ENCODE peak calls at places on chromosomes 11 and 22, in six cellular contexts. M is sciatic nerve; E is H54; N is stomach; A is activated CD4-positive, alpha-beta T cell treated with anti-CD3 and anti-CD28 coated beads for 24 hours; K is skeletal muscle cell. L is an unnamed sample.

GRCh38 chr11:35066783-35067476 is 72.0 kb upstream of the CD44 start:
- DNase-seq in M (no peak), E (no peak), N (no peak), A (no peak), K (no peak), L (no peak)

GRCh38 chr11:116499396-116500001 is 273.3 kb downstream of the BUD13 start:
- DNase-seq in M (peak), E (peak), N (peak), A (peak), K (no peak), L (peak)

GRCh38 chr11:57873196-57873911 is 111.8 kb downstream of the CTNND1 start:
- DNase-seq in M (no peak), E (no peak), N (no peak), A (no peak), K (no peak), L (no peak)

GRCh38 chr22:29914991-29915390 is 32.0 kb downstream of the MTMR3 start:
- DNase-seq in M (no peak), E (no peak), N (no peak), A (no peak), K (no peak), L (peak)

GRCh38 chr11:59429924-59430516 is 3.8 kb upstream of the OR5A2 start:
- DNase-seq in M (no peak), E (no peak), N (no peak), A (peak), K (peak), L (peak)

GRCh38 chr22:49869091-49869830 is 15.6 kb downstream of the ZBED4 start:
- DNase-seq in M (no peak), E (no peak), N (no peak), A (no peak), K (no peak), L (no peak)

GRCh38 chr22:22210375-22210774 is 34.2 kb upstream of the VPREB1 start:
- DNase-seq in M (no peak), E (peak), N (no peak), A (peak), K (peak), L (no peak)

GRCh38 chr11:126061707-126062678 is 673 bp downstream of the CDON start:
- DNase-seq in M (peak), E (no peak), N (no peak), A (no peak), K (no peak), L (peak)

GRCh38 chr11:134536677-134537076 is 124.6 kb upstream of the B3GAT1 start:
- DNase-seq in M (no peak), E (no peak), N (no peak), A (no peak), K (no peak), L (no peak)

GRCh38 chr11:116177521-116178220 is 595.1 kb downstream of the BUD13 start:
- DNase-seq in M (no peak), E (no peak), N (no peak), A (no peak), K (no peak), L (no peak)

GRCh38 chr11:67420147-67420645 is 4.7 kb downstream of the CARNS1 start:
- DNase-seq in M (no peak), E (no peak), N (no peak), A (no peak), K (no peak), L (no peak)

GRCh38 chr11:69524291-69524882 is 42.9 kb downstream of the LINC01488 start:
- DNase-seq in M (no peak), E (no peak), N (no peak), A (no peak), K (no peak), L (no peak)

GRCh38 chr11:132064987-132065620 is 694.7 kb downstream of the NTM start:
- DNase-seq in M (no peak), E (no peak), N (no peak), A (no peak), K (peak), L (no peak)

GRCh38 chr11:71383461-71383860 is 64.7 kb downstream of the DHCR7 start:
- DNase-seq in M (no peak), E (no peak), N (no peak), A (no peak), K (no peak), L (no peak)

GRCh38 chr22:31105282-31105929 is 2.0 kb downstream of the SELENOM start:
- DNase-seq in M (no peak), E (no peak), N (no peak), A (no peak), K (no peak), L (no peak)

GRCh38 chr22:47605886-47606285 is 843.4 kb downstream of the TBC1D22A start:
- DNase-seq in M (no peak), E (no peak), N (no peak), A (no peak), K (no peak), L (no peak)

GRCh38 chr22:33851240-33851639 is 69.0 kb downstream of the LARGE1 start:
- DNase-seq in M (no peak), E (no peak), N (no peak), A (no peak), K (no peak), L (no peak)

GRCh38 chr11:61482513-61482912 is 26.0 kb upstream of the LRRC10B start:
- DNase-seq in M (no peak), E (no peak), N (no peak), A (no peak), K (no peak), L (no peak)

GRCh38 chr22:19527861-19528417 is 3.7 kb upstream of the CLDN5 start:
- DNase-seq in M (no peak), E (peak), N (no peak), A (no peak), K (no peak), L (no peak)

GRCh38 chr22:20089977-20090729 is 10.1 kb downstream of the DGCR8 start:
- DNase-seq in M (no peak), E (no peak), N (no peak), A (no peak), K (peak), L (no peak)

GRCh38 chr11:62572431-62572830 is 1.3 kb downstream of the EEF1G start:
- DNase-seq in M (no peak), E (no peak), N (no peak), A (no peak), K (no peak), L (no peak)

GRCh38 chr22:41445171-41446056 is 1.2 kb downstream of the TOB2 start:
- DNase-seq in M (no peak), E (no peak), N (peak), A (no peak), K (no peak), L (peak)

GRCh38 chr11:19892876-19893275 is 180.2 kb downstream of the NAV2 start:
- DNase-seq in M (no peak), E (no peak), N (no peak), A (no peak), K (no peak), L (no peak)

GRCh38 chr11:46951864-46952263 is 15.3 kb downstream of the CSTPP1 start:
- DNase-seq in M (no peak), E (no peak), N (no peak), A (no peak), K (no peak), L (no peak)

GRCh38 chr11:44539971-44540370 is 25.5 kb upstream of the CD82 start:
- DNase-seq in M (no peak), E (no peak), N (no peak), A (no peak), K (no peak), L (no peak)

GRCh38 chr11:30605036-30605435 is 18.9 kb upstream of the MPPED2 start:
- DNase-seq in M (no peak), E (no peak), N (no peak), A (no peak), K (no peak), L (no peak)

GRCh38 chr22:50304528-50305392 is 2.7 kb downstream of the PLXNB2 start:
- DNase-seq in M (no peak), E (no peak), N (peak), A (no peak), K (no peak), L (no peak)

GRCh38 chr11:86784247-86784681 is 16.1 kb upstream of the PRSS23 start:
- DNase-seq in M (no peak), E (no peak), N (no peak), A (no peak), K (no peak), L (no peak)

GRCh38 chr11:86570020-86570419 is 102.4 kb downstream of the ME3 start:
- DNase-seq in M (no peak), E (no peak), N (no peak), A (no peak), K (no peak), L (peak)

GRCh38 chr11:34916810-34917780 is 677 bp downstream of the PDHX start:
- DNase-seq in M (no peak), E (peak), N (no peak), A (peak), K (no peak), L (no peak)

GRCh38 chr11:12199231-12199948 is 89.0 kb downstream of the MICAL2 start:
- DNase-seq in M (no peak), E (no peak), N (no peak), A (no peak), K (no peak), L (no peak)

GRCh38 chr22:50691521-50691920 is 18.9 kb downstream of the SHANK3 start:
- DNase-seq in M (peak), E (no peak), N (no peak), A (no peak), K (no peak), L (no peak)

GRCh38 chr11:94068764-94069163 is 47.6 kb downstream of the HEPHL1 start:
- DNase-seq in M (no peak), E (no peak), N (no peak), A (no peak), K (no peak), L (no peak)

GRCh38 chr11:8262552-8263108 is 1.0 kb downstream of the LMO1 start:
- DNase-seq in M (peak), E (no peak), N (peak), A (no peak), K (peak), L (peak)

L was measured in NCI-H526 treated with DMSO at 0.1 percent for 48 hours.